ENCODE peak calls at places on chromosomes 6 and 20, in four cellular contexts. U, O, T and R are unnamed samples.

GRCh38 chr6:131045139-131045538 is 17.9 kb downstream of the EPB41L2 start:
- DNase-seq in U (no peak), O (no peak), T (no peak), R (no peak)

GRCh38 chr6:16239090-16239797 is 857 bp downstream of the GMPR start:
- DNase-seq in U (peak), O (no peak), T (no peak), R (no peak)

GRCh38 chr20:58986286-58986967 is 5.4 kb downstream of the NELFCD start:
- DNase-seq in U (no peak), O (no peak), T (peak), R (no peak)

GRCh38 chr20:63967330-63968135 is 2.2 kb downstream of the ZNF512B start:
- DNase-seq in U (peak), O (no peak), T (no peak), R (no peak)

GRCh38 chr6:26234421-26235239 is 130.4 kb upstream of the BTN3A2 start:
- DNase-seq in U (peak), O (peak), T (no peak), R (no peak)

GRCh38 chr20:37622728-37623127 is 71.1 kb upstream of the CTNNBL1 start:
- DNase-seq in U (no peak), O (no peak), T (no peak), R (no peak)

GRCh38 chr20:32411955-32412706 is 54.0 kb downstream of the ASXL1 start:
- DNase-seq in U (no peak), O (no peak), T (no peak), R (no peak)

GRCh38 chr20:16945619-16946018 is 197.5 kb downstream of the OTOR start:
- DNase-seq in U (no peak), O (no peak), T (no peak), R (no peak)

GRCh38 chr20:11814276-11814675 is 103.4 kb upstream of the BTBD3 start:
- DNase-seq in U (no peak), O (peak), T (no peak), R (no peak)

GRCh38 chr6:28336284-28337024 is 506 bp upstream of the ZSCAN31 start:
- DNase-seq in U (no peak), O (peak), T (no peak), R (no peak)

GRCh38 chr6:37182736-37183590 is 13.0 kb downstream of the PIM1 start:
- DNase-seq in U (no peak), O (no peak), T (no peak), R (no peak)

GRCh38 chr20:25084616-25085187 is 2.8 kb upstream of the VSX1 start:
- DNase-seq in U (no peak), O (no peak), T (no peak), R (peak)

GRCh38 chr20:50303573-50304500 is 113.2 kb downstream of the CEBPB start:
- DNase-seq in U (peak), O (peak), T (no peak), R (no peak)

GRCh38 chr20:2109425-2110210 is 8.0 kb downstream of the STK35 start:
- DNase-seq in U (no peak), O (no peak), T (no peak), R (no peak)

GRCh38 chr6:159578629-159579028 is 114.4 kb downstream of the SOD2 start:
- DNase-seq in U (no peak), O (no peak), T (no peak), R (no peak)

GRCh38 chr20:50048420-50049166 is 64.4 kb downstream of the UBE2V1 start:
- DNase-seq in U (no peak), O (peak), T (no peak), R (no peak)

GRCh38 chr6:119442776-119443184 is 93.2 kb upstream of the MAN1A1 start:
- DNase-seq in U (no peak), O (no peak), T (no peak), R (no peak)

GRCh38 chr20:38842558-38842981 is 37.1 kb downstream of the PPP1R16B start:
- DNase-seq in U (no peak), O (no peak), T (no peak), R (no peak)

GRCh38 chr6:112780498-112781096 is 433.5 kb downstream of the RFPL4B start:
- DNase-seq in U (peak), O (peak), T (peak), R (peak)

GRCh38 chr20:46073443-46073842 is 16.3 kb downstream of the NCOA5 start:
- DNase-seq in U (no peak), O (no peak), T (no peak), R (no peak)

GRCh38 chr6:38604700-38605099 is 35.0 kb downstream of the BTBD9 start:
- DNase-seq in U (no peak), O (peak), T (no peak), R (no peak)

GRCh38 chr6:90078513-90079289 is 184.4 kb downstream of the GJA10 start:
- DNase-seq in U (no peak), O (peak), T (no peak), R (no peak)

GRCh38 chr6:5905431-5906339 is 101.0 kb downstream of the NRN1 start:
- DNase-seq in U (no peak), O (peak), T (no peak), R (no peak)

GRCh38 chr6:157966597-157966977 is 15.1 kb upstream of the SYNJ2 start:
- DNase-seq in U (no peak), O (no peak), T (no peak), R (no peak)

GRCh38 chr20:57876163-57876562 is 166.3 kb upstream of the PMEPA1 start:
- DNase-seq in U (no peak), O (no peak), T (peak), R (no peak)

GRCh38 chr6:68718379-68719073 is 83.4 kb downstream of the ADGRB3 start:
- DNase-seq in U (no peak), O (peak), T (no peak), R (no peak)

GRCh38 chr20:58086763-58087566 is 141.5 kb downstream of the ANKRD60 start:
- DNase-seq in U (no peak), O (peak), T (peak), R (peak)

GRCh38 chr6:20569000-20569610 is 34.8 kb downstream of the CDKAL1 start:
- DNase-seq in U (no peak), O (peak), T (no peak), R (no peak)

GRCh38 chr6:76876922-76877553 is 586.3 kb downstream of the HTR1B start:
- DNase-seq in U (no peak), O (no peak), T (no peak), R (no peak)

GRCh38 chr6:145882121-145882531 is 67.5 kb upstream of the FBXO30 start:
- DNase-seq in U (no peak), O (no peak), T (no peak), R (no peak)

GRCh38 chr6:155142902-155143609 is 120.8 kb upstream of the CLDN20 start:
- DNase-seq in U (no peak), O (peak), T (no peak), R (no peak)

DNA sequence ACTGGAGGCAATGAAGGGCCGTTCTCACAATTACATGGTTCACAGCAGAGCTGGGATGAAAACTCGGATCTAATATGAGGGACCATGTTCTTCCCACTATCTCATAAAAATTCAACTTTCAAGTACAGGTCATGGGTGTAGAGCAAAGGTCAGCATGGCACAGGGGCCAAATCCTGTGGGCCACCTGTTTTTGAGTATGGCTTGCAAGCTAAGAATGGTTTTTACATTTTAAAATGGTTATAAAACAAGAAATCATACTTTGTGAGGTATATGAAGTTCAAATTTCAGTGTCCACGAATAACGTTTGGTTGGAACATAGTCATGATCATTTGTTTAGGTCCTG is 4.6 kb downstream of the MAP3K5 start:
- DNase-seq in U (no peak), O (no peak), T (no peak), R (no peak)
- TF ChIP-seq CTCF in U (no peak), O (no peak), T (no peak), R (no peak)

GRCh38 chr6:39657355-39657754 is 67.9 kb downstream of the KIF6 start:
- DNase-seq in U (no peak), O (no peak), T (no peak), R (no peak)

GRCh38 chr6:39654121-39654520 is 71.1 kb downstream of the KIF6 start:
- DNase-seq in U (no peak), O (no peak), T (no peak), R (no peak)

DNA sequence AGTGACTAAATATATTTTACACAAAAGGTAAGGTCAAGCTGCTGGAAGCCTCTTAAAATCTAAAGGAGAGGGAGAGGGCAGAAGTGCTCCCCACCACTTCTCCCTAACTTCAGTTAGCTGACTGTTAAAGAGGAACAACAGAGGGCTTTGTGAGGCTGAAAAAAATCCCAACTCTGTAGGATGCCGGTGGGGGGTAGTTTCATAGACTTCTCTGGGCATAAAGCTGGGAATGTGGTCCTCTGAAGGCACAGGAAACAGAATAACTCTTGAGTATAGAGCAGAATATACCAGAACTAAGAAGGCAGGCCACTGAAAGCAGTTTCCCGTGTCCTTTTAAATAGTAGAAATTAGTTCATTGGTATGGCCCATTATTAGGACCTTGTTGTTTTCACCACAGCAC is 71.6 kb downstream of the KIF6 start:
- DNase-seq in U (no peak), O (no peak), T (no peak), R (no peak)
- TF ChIP-seq CTCF in U (no peak), O (no peak), T (no peak), R (no peak)

GRCh38 chr6:34583461-34583860 is 27.3 kb upstream of the SPDEF start:
- DNase-seq in U (no peak), O (no peak), T (no peak), R (no peak)
- TF ChIP-seq CTCF in U (no peak), O (peak), T (no peak), R (no peak)

GRCh38 chr6:169930799-169931198 is 179.4 kb downstream of the ERMARD start:
- DNase-seq in U (no peak), O (no peak), T (no peak), R (no peak)
- TF ChIP-seq CTCF in U (no peak), O (no peak), T (no peak), R (no peak)

GRCh38 chr6:34982424-34982852 is 93.4 kb downstream of the ANKS1A start:
- DNase-seq in U (no peak), O (peak), T (no peak), R (no peak)
- TF ChIP-seq CTCF in U (no peak), O (peak), T (peak), R (peak)